ENCODE peak calls at places on chromosome 20, in seven cellular contexts. S is SK-N-SH, W is H1, P is K562, I is HCT116, E is HepG2, U is GM12878. K is an unnamed sample.
A peak's percentile ranks its signal among the peaks of the same experiment; 100 is the strongest.

GRCh38 chr20:50399917-50400704 is 110.1 kb upstream of the PTPN1 start:
- DNase-seq in U (no peak), S (no peak), P (no peak), W (no peak), I (no peak), E (peak; percentile 99), K (no peak)

GRCh38 chr20:46999821-47000465 is 105.3 kb downstream of the EYA2 start:
- DNase-seq in P (no peak), E (no peak), S (no peak), I (no peak), W (no peak), U (no peak), K (no peak)

GRCh38 chr20:47051936-47052566 is 157.4 kb downstream of the EYA2 start:
- DNase-seq in P (no peak), W (no peak), I (no peak), U (no peak), S (no peak), E (no peak), K (no peak)

GRCh38 chr20:57772349-57772964 is 62.6 kb upstream of the PMEPA1 start:
- DNase-seq in P (peak; percentile 21), E (no peak), U (no peak), W (no peak), I (no peak), S (no peak), K (no peak)

GRCh38 chr20:10492844-10493243 is 57.7 kb downstream of the SLX4IP start:
- DNase-seq in U (no peak), I (no peak), P (no peak), W (no peak), E (no peak), S (no peak), K (no peak)

GRCh38 chr20:46130534-46130933 is 12.4 kb downstream of the CD40 start:
- DNase-seq in I (no peak), P (no peak), S (no peak), E (no peak), U (peak; percentile 43), W (no peak), K (no peak)

GRCh38 chr20:48619126-48620101 is 208.4 kb downstream of the PREX1 start:
- DNase-seq in U (no peak), I (no peak), W (no peak), P (no peak), S (peak; percentile 88), E (no peak), K (no peak)

GRCh38 chr20:36641506-36641843 is 4.5 kb downstream of the SLA2 start:
- DNase-seq in U (no peak), S (no peak), P (no peak), W (no peak), I (no peak), E (no peak), K (no peak)

GRCh38 chr20:50379049-50379990 is 130.9 kb upstream of the PTPN1 start:
- DNase-seq in P (no peak), I (no peak), S (peak; percentile 67), U (no peak), W (no peak), E (no peak), K (no peak)

GRCh38 chr20:37881601-37882343 is 21.2 kb upstream of the VSTM2L start:
- DNase-seq in I (no peak), U (no peak), E (no peak), W (no peak), S (peak; percentile 70), P (no peak), K (no peak)

GRCh38 chr20:56765172-56766073 is 136.3 kb downstream of the TFAP2C start:
- DNase-seq in I (no peak), E (no peak), W (no peak), P (no peak), S (no peak), U (no peak), K (no peak)

GRCh38 chr20:20369353-20370086 is 1.6 kb downstream of the INSM1 start:
- DNase-seq in U (no peak), W (peak; percentile 78), I (no peak), E (no peak), S (peak; percentile 50), P (no peak), K (peak; percentile 92)

GRCh38 chr20:50534567-50534966 is 24.4 kb downstream of the PTPN1 start:
- DNase-seq in U (no peak), W (no peak), P (no peak), E (no peak), S (no peak), I (no peak), K (no peak)

GRCh38 chr20:50276119-50277063 is 85.8 kb downstream of the CEBPB start:
- DNase-seq in S (no peak), U (no peak), P (no peak), W (no peak), E (no peak), I (no peak), K (no peak)

GRCh38 chr20:6295477-6296256 is 172.8 kb upstream of the FERMT1 start:
- DNase-seq in E (no peak), I (no peak), U (no peak), W (no peak), S (no peak), P (no peak), K (no peak)

GRCh38 chr20:6299451-6299850 is 176.6 kb upstream of the FERMT1 start:
- DNase-seq in P (no peak), U (no peak), W (no peak), E (no peak), I (no peak), S (no peak), K (no peak)

GRCh38 chr20:6298049-6298448 is 175.2 kb upstream of the FERMT1 start:
- DNase-seq in U (no peak), P (no peak), S (no peak), W (no peak), I (no peak), E (no peak), K (no peak)

DNA sequence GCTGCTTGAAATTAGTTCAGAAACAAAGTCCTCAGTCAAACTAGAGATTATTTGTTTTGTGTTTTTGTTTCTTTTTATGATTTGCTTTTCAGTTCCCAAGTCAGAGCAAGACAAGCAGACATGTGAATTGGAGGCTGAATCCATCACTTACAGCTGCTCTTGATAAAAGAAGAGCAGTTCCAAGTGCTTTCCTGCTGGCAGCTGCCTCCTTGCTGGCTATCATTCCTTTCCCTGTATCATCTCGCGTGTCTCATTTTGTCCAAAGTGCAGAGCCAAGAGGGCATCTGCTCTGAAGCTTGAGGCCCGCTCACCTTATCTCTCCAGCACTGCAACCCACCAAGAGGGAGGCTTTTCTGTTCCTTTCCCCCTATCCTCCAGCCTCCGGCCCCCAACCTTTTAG is 172.2 kb upstream of the FERMT1 start:
- DNase-seq in E (no peak), S (no peak), I (no peak), U (no peak), P (no peak), W (no peak), K (no peak)
- TF ChIP-seq JUND in E (no peak), S (no peak), I (no peak), U (no peak), P (no peak), W (no peak), K (no peak)

GRCh38 chr20:13494019-13494418 is 144.7 kb downstream of the TASP1 start:
- DNase-seq in I (no peak), P (no peak), U (no peak), E (no peak), W (no peak), S (no peak), K (peak; percentile 4)
- TF ChIP-seq JUND in I (no peak), P (no peak), U (no peak), E (no peak), W (no peak), S (no peak), K (no peak)

GRCh38 chr20:33812673-33813462 is 1.7 kb downstream of the CHMP4B start:
- DNase-seq in U (no peak), I (no peak), P (peak; percentile 29), W (no peak), S (peak; percentile 33), E (peak; percentile 91), K (peak; percentile 57)
- TF ChIP-seq JUND in U (no peak), I (no peak), P (no peak), W (no peak), S (no peak), E (no peak), K (no peak)

DNA sequence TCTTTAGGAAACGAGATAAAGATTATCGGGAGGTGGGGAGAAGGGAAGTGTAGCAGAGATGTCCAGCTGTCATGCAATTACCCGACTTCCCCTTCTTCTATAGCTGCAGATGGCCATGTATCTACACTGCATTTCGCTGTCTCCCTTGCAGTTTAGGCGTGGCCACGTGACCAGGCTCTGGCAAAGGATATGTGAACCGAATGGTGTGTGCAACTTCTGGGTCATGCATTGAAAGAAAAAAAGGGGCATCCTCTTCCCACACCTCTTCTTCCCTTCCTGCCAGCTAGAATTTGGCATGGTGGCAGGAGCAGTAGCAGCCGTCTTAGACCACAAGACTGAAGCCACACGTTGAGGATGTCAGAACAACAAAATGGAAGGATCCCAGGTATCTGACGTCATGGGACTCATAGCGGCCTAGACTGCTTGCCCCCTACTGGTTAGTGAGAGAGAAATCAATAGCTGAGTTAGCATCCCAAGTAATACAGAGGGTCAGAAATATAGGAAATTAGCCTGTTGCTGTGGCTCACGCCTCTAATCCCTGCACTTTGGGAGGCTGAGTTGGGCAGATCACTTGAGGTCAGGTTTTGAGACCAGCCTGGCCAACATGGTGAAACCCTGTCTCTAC is 32.8 kb downstream of the TCF15 start:
- DNase-seq in I (peak; percentile 77), P (peak; percentile 62), E (peak; percentile 70), W (no peak), S (no peak), U (no peak), K (peak; percentile 39)
- TF ChIP-seq JUND in I (no peak), P (peak; percentile 90), E (peak; percentile 9), W (no peak), S (no peak), U (no peak), K (no peak)

GRCh38 chr20:3514012-3514642 is 43.3 kb downstream of the ATRN start:
- DNase-seq in S (no peak), U (no peak), E (no peak), P (no peak), W (no peak), I (no peak), K (no peak)
- TF ChIP-seq JUND in S (no peak), U (no peak), E (no peak), P (no peak), W (no peak), I (no peak), K (no peak)